ENCODE peak calls at places on chromosomes 12 and 14, in seven cellular contexts. F is tibial artery; I is IMR-90; W is thyroid gland; G is SK-N-SH; V is prostate gland; S is effector memory CD4-positive, alpha-beta T cell. L is an unnamed sample. For H3K4me1 and H3K36me3, the result is how much of the 10 kb centered on the place peaks cover.

GRCh38 chr12:93813181-93813580 is 136.0 kb downstream of the CRADD start:
- DNase-seq in V (no peak), G (no peak), F (no peak), I (no peak), S (no peak), W (no peak), L (no peak)

GRCh38 chr12:46370380-46370734 is 2.2 kb downstream of the SLC38A2 start:
- DNase-seq in I (no peak), F (no peak), G (no peak), V (no peak), W (no peak), S (no peak), L (no peak)

GRCh38 chr12:105820407-105821140 is 318.2 kb downstream of the NUAK1 start:
- DNase-seq in V (peak), S (no peak), W (peak), F (peak), I (peak), G (no peak), L (no peak)

GRCh38 chr12:124399622-124400021 is 104.7 kb downstream of the RFLNA start:
- DNase-seq in G (peak), V (no peak), I (no peak), F (no peak), W (no peak), S (no peak), L (no peak)

GRCh38 chr12:23757541-23757962 is 191.9 kb downstream of the SOX5 start:
- DNase-seq in G (no peak), I (no peak), F (no peak), W (no peak), S (no peak), V (no peak), L (no peak)

GRCh38 chr14:100203962-100204834 is 34.7 kb upstream of the YY1 start:
- DNase-seq in I (peak), F (no peak), W (no peak), S (no peak), G (no peak), V (no peak), L (no peak)

GRCh38 chr14:100888789-100889315 is 14.7 kb downstream of the RTL1 start:
- DNase-seq in W (no peak), G (no peak), V (no peak), S (no peak), I (no peak), F (no peak), L (no peak)

GRCh38 chr12:22467190-22467589 is 77.2 kb downstream of the C2CD5 start:
- DNase-seq in W (peak), S (no peak), F (no peak), I (peak), G (no peak), V (no peak), L (no peak)

GRCh38 chr12:32522322-32523221 is 123.2 kb downstream of the FGD4 start:
- DNase-seq in W (no peak), G (no peak), I (no peak), S (no peak), F (no peak), V (no peak), L (no peak)

GRCh38 chr12:5518584-5519365 is 86.9 kb downstream of the NTF3 start:
- DNase-seq in S (no peak), W (no peak), G (no peak), I (no peak), V (no peak), F (no peak), L (no peak)

GRCh38 chr12:40137252-40137651 is 31.4 kb upstream of the SLC2A13 start:
- DNase-seq in W (no peak), S (no peak), G (no peak), I (peak), V (no peak), F (no peak), L (no peak)

GRCh38 chr12:107223816-107224215 is 130.5 kb upstream of the CRY1 start:
- DNase-seq in G (no peak), I (peak), F (no peak), W (no peak), V (no peak), S (no peak), L (no peak)

GRCh38 chr14:75299064-75299463 is 20.4 kb downstream of the FOS start:
- DNase-seq in W (no peak), V (no peak), S (no peak), F (peak), G (no peak), I (no peak), L (no peak)

GRCh38 chr14:52086755-52087154 is 17.9 kb upstream of the NID2 start:
- DNase-seq in F (no peak), V (no peak), W (no peak), S (no peak), G (no peak), I (peak), L (no peak)

GRCh38 chr12:12926571-12927071 is 25.3 kb downstream of the GPRC5D start:
- DNase-seq in W (no peak), V (no peak), S (no peak), F (no peak), G (no peak), I (no peak), L (no peak)

DNA sequence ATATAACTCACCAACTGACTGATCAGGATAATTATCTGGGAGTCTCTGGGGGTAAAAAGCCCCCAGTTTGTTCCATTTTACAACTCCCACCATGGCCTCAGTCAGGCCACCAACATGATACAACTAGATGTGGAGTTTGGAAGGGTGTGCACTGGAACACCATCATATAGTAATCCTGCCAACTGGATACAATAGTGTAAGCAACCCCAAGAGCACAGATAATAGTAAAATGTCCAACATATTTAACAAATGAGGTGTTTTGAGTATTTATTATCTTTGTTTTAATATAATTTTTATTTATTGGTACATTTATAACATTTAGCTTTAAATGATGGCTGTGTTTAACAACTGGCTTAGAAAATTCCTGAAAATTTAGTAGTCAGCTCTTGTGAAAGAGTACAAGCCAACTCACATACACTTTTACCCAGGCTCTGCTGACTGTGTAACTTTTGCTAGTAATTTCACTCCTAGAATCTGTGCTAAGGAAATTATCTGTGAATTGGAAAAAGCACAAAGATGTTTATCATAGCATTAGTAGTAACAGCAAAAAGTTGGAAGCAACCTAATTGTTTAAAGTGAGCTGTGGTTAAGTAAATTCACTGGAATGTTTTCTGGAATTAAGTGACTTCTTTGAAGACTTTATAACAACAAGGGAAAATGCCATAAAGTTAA is 196.8 kb downstream of the RAD51B start:
- DNase-seq in S (no peak), W (no peak), F (no peak), V (no peak), G (no peak), I (peak), L (no peak)
- H3K4me1 ChIP-seq in S (under half), W (under half), F (under half), V (under half), G (under half), I (under half), L (under half)

GRCh38 chr12:118033331-118033730 is 16.8 kb downstream of the RFC5 start:
- DNase-seq in G (no peak), F (no peak), V (no peak), I (no peak), W (no peak), S (no peak), L (no peak)

GRCh38 chr12:118035194-118036041 is 18.9 kb downstream of the RFC5 start:
- DNase-seq in G (peak), W (no peak), S (no peak), F (no peak), V (no peak), I (peak), L (no peak)

GRCh38 chr12:118032188-118032587 is 15.7 kb downstream of the RFC5 start:
- DNase-seq in V (no peak), F (no peak), W (no peak), I (no peak), S (no peak), G (no peak), L (no peak)

GRCh38 chr12:118034429-118035193 is 18.1 kb downstream of the RFC5 start:
- DNase-seq in I (peak), V (peak), S (no peak), G (peak), W (no peak), F (no peak), L (no peak)

DNA sequence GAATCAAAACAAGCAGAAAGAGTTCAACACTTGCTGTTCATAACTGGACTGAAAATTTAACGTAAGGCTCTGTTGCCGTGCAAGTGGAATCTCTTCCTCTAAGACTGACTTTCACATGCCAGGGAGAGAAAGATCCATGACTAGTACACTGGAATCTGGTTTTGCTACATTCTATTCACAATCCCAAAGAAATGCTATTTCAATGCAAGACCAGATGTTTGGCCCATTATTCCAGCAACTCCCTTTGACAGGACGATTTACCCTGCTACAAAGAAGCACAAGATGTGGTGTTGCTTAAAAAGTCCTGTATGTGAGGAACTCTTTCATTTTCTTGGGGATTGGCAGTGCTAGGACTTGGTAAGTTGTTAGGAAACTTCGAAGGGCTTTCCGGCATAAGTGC is 17.4 kb downstream of the RFC5 start:
- DNase-seq in S (no peak), G (no peak), W (no peak), I (peak), V (no peak), F (no peak), L (no peak)
- H3K36me3 ChIP-seq in S (half or more), G (half or more), W (half or more), I (half or more), V (under half), F (half or more), L (under half)

GRCh38 chr12:76031414-76032042 is at the start of gene PHLDA1:
- DNase-seq in V (peak), W (peak), S (peak), I (peak), F (peak), G (peak), L (peak)
- H3K4me1 ChIP-seq in V (under half), W (under half), S (under half), I (under half), F (under half), G (under half), L (under half)

DNA sequence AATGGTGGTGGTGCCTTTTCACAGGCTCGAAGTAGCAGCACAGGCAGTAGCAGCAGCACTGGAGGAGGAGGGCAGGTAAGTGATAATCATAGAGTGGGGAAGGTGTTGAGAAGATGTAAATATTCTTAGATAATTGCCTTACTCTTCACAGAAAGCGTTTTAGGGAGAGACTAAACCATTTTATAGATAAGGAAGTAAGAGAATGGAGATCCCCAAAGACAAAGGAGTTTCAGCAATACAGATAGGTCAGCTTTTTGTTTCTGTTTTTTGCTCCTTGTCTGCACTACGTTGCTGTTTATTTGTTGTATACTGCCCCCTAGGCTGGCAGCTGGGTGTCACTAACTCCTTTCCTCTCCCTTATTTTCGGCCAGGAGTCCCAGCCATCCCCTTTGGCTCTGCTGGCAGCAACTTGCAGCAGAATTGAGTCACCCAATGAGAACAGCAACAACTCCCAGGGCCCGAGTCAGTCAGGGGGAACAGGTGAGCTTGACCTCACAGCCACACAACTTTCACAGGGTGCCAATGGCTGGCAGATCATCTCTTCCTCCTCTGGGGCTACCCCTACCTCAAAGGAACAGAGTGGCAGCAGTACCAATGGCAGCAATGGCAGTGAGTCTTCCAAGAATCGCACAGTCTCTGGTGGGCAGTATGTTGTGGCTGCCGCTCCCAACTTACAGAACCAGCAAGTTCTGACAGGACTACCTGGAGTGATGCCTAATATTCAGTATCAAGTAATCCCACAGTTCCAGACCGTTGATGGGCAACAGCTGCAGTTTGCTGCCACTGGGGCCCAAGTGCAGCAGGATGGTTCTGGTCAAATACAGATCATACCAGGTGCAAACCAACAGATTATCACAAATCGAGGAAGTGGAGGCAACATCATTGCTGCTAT is 2.0 kb downstream of the SP1 start:
- DNase-seq in F (peak), W (peak), S (peak), I (peak), G (no peak), V (peak), L (peak)
- H3K36me3 ChIP-seq in F (under half), W (under half), S (under half), I (under half), G (under half), V (under half), L (under half)